ENCODE peak calls at places on chromosomes 6 and 20, in five cellular contexts. P, H, J, D and A are unnamed samples.

GRCh38 chr20:20528896-20529295 is 161.0 kb downstream of the INSM1 start:
- DNase-seq in D (no peak), P (no peak), J (no peak), H (no peak), A (no peak)

GRCh38 chr6:129252377-129253071 is 369.6 kb downstream of the LAMA2 start:
- DNase-seq in P (no peak), J (no peak), H (peak; percentile 39), D (no peak), A (no peak)

GRCh38 chr6:1689141-1689540 is 79.4 kb downstream of the FOXC1 start:
- DNase-seq in D (no peak), H (peak; percentile 30), J (peak; percentile 26), P (no peak), A (no peak)

GRCh38 chr6:87929843-87930288 is 117.8 kb upstream of the SPACA1 start:
- DNase-seq in D (peak; percentile 49), P (peak; percentile 88), H (peak; percentile 81), J (no peak), A (peak; percentile 83)

GRCh38 chr6:33692078-33692759 is 19.3 kb downstream of the UQCC2 start:
- DNase-seq in D (no peak), J (no peak), P (no peak), H (peak; percentile 68), A (no peak)

GRCh38 chr6:157527471-157527907 is 146.5 kb downstream of the ZDHHC14 start:
- DNase-seq in P (no peak), H (no peak), J (no peak), D (no peak), A (no peak)

GRCh38 chr6:102216232-102216631 is 822.7 kb downstream of the GRIK2 start:
- DNase-seq in P (no peak), J (no peak), D (no peak), H (no peak), A (no peak)

GRCh38 chr6:126581316-126581715 is 241.4 kb downstream of the CENPW start:
- DNase-seq in P (no peak), J (no peak), H (no peak), D (no peak), A (no peak)

GRCh38 chr20:39960522-39961420 is 728.3 kb downstream of the MAFB start:
- DNase-seq in P (peak; percentile 47), H (no peak), J (no peak), D (no peak), A (no peak)

GRCh38 chr20:50746138-50746940 is 15.0 kb downstream of the PARD6B start:
- DNase-seq in P (no peak), J (no peak), D (no peak), H (no peak), A (no peak)

GRCh38 chr6:157151989-157152388 is 171.3 kb downstream of the TMEM242 start:
- DNase-seq in J (peak; percentile 82), H (peak; percentile 81), P (no peak), D (no peak), A (no peak)

GRCh38 chr6:26031151-26031594 is 56.1 kb upstream of the HFE start:
- DNase-seq in P (no peak), H (peak; percentile 66), D (no peak), J (peak; percentile 39), A (no peak)

GRCh38 chr6:166950443-166950821 is 5.9 kb downstream of the RNASET2 start:
- DNase-seq in D (no peak), J (no peak), P (no peak), H (no peak), A (no peak)

GRCh38 chr6:148677594-148678476 is 69.0 kb upstream of the UST start:
- DNase-seq in P (no peak), D (no peak), J (no peak), H (no peak), A (no peak)

GRCh38 chr20:137668-138131 is 4.7 kb upstream of the DEFB126 start:
- DNase-seq in D (peak; percentile 7), P (no peak), J (no peak), H (peak; percentile 35), A (no peak)

GRCh38 chr6:109625199-109625598 is 65.8 kb downstream of the AK9 start:
- DNase-seq in P (no peak), J (no peak), D (no peak), H (no peak), A (no peak)

GRCh38 chr6:18247002-18247401 is 17.3 kb downstream of the DEK start:
- DNase-seq in P (no peak), J (no peak), H (no peak), D (no peak), A (no peak)

GRCh38 chr20:13458860-13459451 is 179.8 kb downstream of the TASP1 start:
- DNase-seq in P (peak; percentile 20), J (peak; percentile 9), H (peak; percentile 54), D (no peak), A (no peak)

GRCh38 chr6:33620158-33620583 is 951 bp upstream of the ITPR3 start:
- DNase-seq in J (no peak), H (no peak), P (no peak), D (peak; percentile 33), A (peak; percentile 65)

GRCh38 chr6:35317483-35318199 is 20.0 kb downstream of the DEF6 start:
- DNase-seq in P (peak; percentile 63), J (peak; percentile 14), D (no peak), H (peak; percentile 53), A (no peak)

GRCh38 chr20:64121586-64121985 is 14.2 kb upstream of the NPBWR2 start:
- DNase-seq in J (no peak), P (no peak), D (no peak), H (no peak), A (peak; percentile 30)